ENCODE peak calls at places on chromosome 22, in ten cellular contexts. N is cardiac fibroblast; D is BJ; V is CD4-positive, alpha-beta T cell; B is fibroblast of the aortic adventitia; J is GM12865; W is right lobe of liver; F is epithelial cell of esophagus; U is HCT116; P is IMR-90. O is an unnamed sample.

GRCh38 chr22:47086596-47087248 is 324.3 kb downstream of the TBC1D22A start:
- DNase-seq in N (no peak), J (no peak), W (no peak), F (no peak), V (no peak), U (no peak), P (no peak), D (no peak), B (no peak), O (no peak)

GRCh38 chr22:44396727-44397722 is 84.3 kb upstream of the SHISAL1 start:
- DNase-seq in N (no peak), V (no peak), P (no peak), J (no peak), W (no peak), U (no peak), D (no peak), F (no peak), B (no peak), O (no peak)

GRCh38 chr22:48651036-48651890 is 1176.4 kb downstream of the BRD1 start:
- DNase-seq in N (no peak), U (peak; percentile 2), F (no peak), P (no peak), J (no peak), D (no peak), W (no peak), B (no peak), V (no peak), O (no peak)

GRCh38 chr22:45996241-45997076 is 19.5 kb upstream of the WNT7B start:
- DNase-seq in B (peak; percentile 55), P (peak; percentile 42), W (peak; percentile 78), V (no peak), F (no peak), D (no peak), U (no peak), N (peak; percentile 74), J (peak; percentile 38), O (peak; percentile 66)

GRCh38 chr22:20550851-20551744 is 43.7 kb downstream of the MED15 start:
- DNase-seq in D (no peak), P (peak; percentile 78), N (peak; percentile 82), W (no peak), F (peak; percentile 24), U (no peak), J (peak; percentile 23), B (peak; percentile 78), V (peak; percentile 53), O (no peak)

GRCh38 chr22:43995057-43995685 is 28.9 kb upstream of the PARVB start:
- DNase-seq in U (no peak), D (no peak), V (no peak), P (no peak), F (no peak), B (no peak), J (no peak), N (no peak), W (no peak), O (no peak)

GRCh38 chr22:31830721-31831070 is 76.9 kb downstream of the DEPDC5 start:
- DNase-seq in J (no peak), N (no peak), W (no peak), F (peak; percentile 39), V (no peak), D (no peak), U (no peak), B (no peak), P (no peak), O (no peak)

GRCh38 chr22:17370036-17370765 is 941 bp downstream of the CECR2 start:
- DNase-seq in F (no peak), U (no peak), N (peak; percentile 28), D (no peak), W (peak; percentile 41), P (no peak), V (no peak), B (no peak), J (no peak), O (no peak)

GRCh38 chr22:46295277-46295971 is 1.2 kb upstream of the GTSE1 start:
- DNase-seq in B (no peak), N (no peak), D (no peak), J (no peak), W (no peak), U (no peak), V (no peak), P (no peak), F (no peak), O (no peak)

GRCh38 chr22:28894320-28894719 is 10.9 kb downstream of the ZNRF3 start:
- DNase-seq in N (no peak), F (peak; percentile 91), D (no peak), W (no peak), P (no peak), B (no peak), J (no peak), V (no peak), U (no peak), O (no peak)

GRCh38 chr22:17914474-17914873 is 109.9 kb downstream of the MICAL3 start:
- DNase-seq in B (peak; percentile 42), P (no peak), D (no peak), U (no peak), V (no peak), J (no peak), F (no peak), N (no peak), W (no peak), O (no peak)

GRCh38 chr22:31212783-31213626 is 907 bp downstream of the LIMK2 start:
- DNase-seq in W (peak; percentile 35), F (no peak), J (peak; percentile 29), P (no peak), D (no peak), U (no peak), V (no peak), N (no peak), B (no peak), O (no peak)

GRCh38 chr22:35116817-35117216 is 50.9 kb downstream of the ISX start:
- DNase-seq in W (no peak), N (no peak), V (no peak), P (no peak), U (no peak), F (no peak), B (no peak), D (no peak), J (no peak), O (no peak)
- TF ChIP-seq CTCF in W (no peak), N (no peak), V (no peak), P (no peak), U (peak; percentile 39), F (no peak), B (no peak), D (no peak), J (no peak), O (no peak)

GRCh38 chr22:39240841-39241631 is 3.7 kb downstream of the PDGFB start:
- DNase-seq in W (no peak), B (no peak), J (no peak), U (peak; percentile 64), F (peak; percentile 76), V (peak; percentile 36), D (no peak), N (peak; percentile 25), P (no peak), O (no peak)

GRCh38 chr22:39238124-39238466 is 6.7 kb downstream of the PDGFB start:
- DNase-seq in V (no peak), W (no peak), J (no peak), N (no peak), B (no peak), P (no peak), D (no peak), U (no peak), F (no peak), O (no peak)

GRCh38 chr22:39238561-39238960 is 6.2 kb downstream of the PDGFB start:
- DNase-seq in D (no peak), F (no peak), B (no peak), N (no peak), J (no peak), U (no peak), V (no peak), W (no peak), P (no peak), O (no peak)

GRCh38 chr22:39238966-39239510 is 5.7 kb downstream of the PDGFB start:
- DNase-seq in N (no peak), V (no peak), P (no peak), D (no peak), J (no peak), F (no peak), W (no peak), U (no peak), B (no peak), O (no peak)

DNA sequence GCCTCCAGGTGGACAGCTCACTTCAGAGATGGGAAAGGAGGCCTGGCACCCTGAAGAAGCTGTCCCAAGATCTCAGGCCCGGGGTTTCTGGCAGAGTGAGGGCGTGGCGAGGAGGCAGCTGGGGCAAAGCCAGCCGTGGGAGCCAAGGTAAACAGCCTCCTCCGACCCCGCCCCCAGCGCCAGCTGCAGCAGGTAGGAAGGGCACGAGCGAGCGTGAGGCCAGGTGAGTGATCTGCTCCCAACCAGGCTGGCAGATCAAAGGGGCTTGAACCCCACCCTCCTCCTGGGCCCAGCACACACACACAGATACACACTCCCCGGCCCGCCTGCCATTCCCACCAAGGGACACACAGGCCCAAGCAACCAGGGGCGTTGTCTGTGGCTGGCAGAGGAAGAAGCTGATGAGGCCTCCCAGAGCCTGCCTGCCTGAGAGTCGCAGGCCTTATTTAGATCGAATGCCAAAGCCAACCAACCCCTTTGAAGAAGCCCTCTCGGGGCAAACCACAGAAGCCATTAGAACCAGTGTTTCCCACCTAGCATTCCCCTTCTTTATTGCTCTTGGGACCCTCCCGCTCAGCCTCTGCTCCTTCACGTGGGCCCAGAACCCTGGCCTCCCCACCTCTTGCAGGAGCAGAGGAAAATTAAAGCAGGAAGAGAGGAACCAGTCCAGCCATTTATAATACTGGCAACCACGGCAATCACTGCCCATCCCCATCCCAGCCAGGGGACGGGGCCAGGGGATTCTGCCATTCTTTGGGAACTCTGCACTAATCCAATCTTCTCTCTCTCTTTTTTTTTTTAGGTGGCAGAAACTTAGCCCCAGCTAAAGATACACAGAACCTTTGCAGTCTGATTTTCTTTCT is 5.0 kb downstream of the PDGFB start:
- DNase-seq in W (peak; percentile 75), V (peak; percentile 45), B (no peak), P (no peak), J (no peak), D (no peak), N (no peak), U (no peak), F (peak; percentile 81), O (no peak)
- TF ChIP-seq CTCF in W (no peak), V (no peak), B (no peak), P (no peak), J (no peak), D (no peak), N (no peak), U (no peak), F (no peak), O (no peak)

GRCh38 chr22:37731804-37732471 is 35.1 kb downstream of the TRIOBP start:
- DNase-seq in N (no peak), V (no peak), F (no peak), U (no peak), B (no peak), P (no peak), J (no peak), D (no peak), W (no peak), O (no peak)
- TF ChIP-seq CTCF in N (peak; percentile 18), V (no peak), F (peak; percentile 20), U (peak; percentile 21), B (peak; percentile 18), P (no peak), J (no peak), D (no peak), W (peak; percentile 17), O (no peak)

GRCh38 chr22:29994027-29994715 is 86.1 kb upstream of the HORMAD2 start:
- DNase-seq in V (no peak), B (peak; percentile 47), D (peak; percentile 38), U (no peak), P (peak; percentile 89), N (peak; percentile 92), W (no peak), F (peak; percentile 93), J (no peak), O (peak; percentile 71)
- TF ChIP-seq CTCF in V (no peak), B (peak; percentile 10), D (peak; percentile 18), U (peak; percentile 34), P (no peak), N (peak; percentile 28), W (peak; percentile 45), F (peak; percentile 52), J (no peak), O (peak; percentile 6)

O was measured in kidney epithelial cell.